ENCODE peak calls at places on chromosomes 2 and 18, in seven cellular contexts. One of them, this sample, is unnamed.

GRCh38 chr2:197092431-197092830 is 165.9 kb upstream of the PGAP1 start:
- DNase-seq in mammary epithelial cell: no peak
- DNase-seq in foreskin keratinocyte: no peak
- DNase-seq in HL-60: no peak
- DNase-seq in upper lobe of right lung: no peak
- DNase-seq in upper lobe of left lung: no peak
- DNase-seq in CD4-positive, alpha-beta T cell: no peak
- DNase-seq in this sample: no peak

GRCh38 chr18:24853076-24853475 is 392.6 kb downstream of the HRH4 start:
- DNase-seq in mammary epithelial cell: no peak
- DNase-seq in foreskin keratinocyte: no peak
- DNase-seq in HL-60: no peak
- DNase-seq in upper lobe of right lung: no peak
- DNase-seq in upper lobe of left lung: no peak
- DNase-seq in CD4-positive, alpha-beta T cell: no peak
- DNase-seq in this sample: no peak

GRCh38 chr2:24424387-24424786 is 64.1 kb upstream of the ITSN2 start:
- DNase-seq in mammary epithelial cell: no peak
- DNase-seq in foreskin keratinocyte: no peak
- DNase-seq in HL-60: no peak
- DNase-seq in upper lobe of right lung: no peak
- DNase-seq in upper lobe of left lung: no peak
- DNase-seq in CD4-positive, alpha-beta T cell: no peak
- DNase-seq in this sample: no peak

GRCh38 chr2:1644427-1644826 is 99.9 kb downstream of the PXDN start:
- DNase-seq in mammary epithelial cell: no peak
- DNase-seq in foreskin keratinocyte: no peak
- DNase-seq in HL-60: no peak
- DNase-seq in upper lobe of right lung: no peak
- DNase-seq in upper lobe of left lung: peak; percentile 18
- DNase-seq in CD4-positive, alpha-beta T cell: no peak
- DNase-seq in this sample: no peak

GRCh38 chr2:134739879-134740301 is 21.1 kb upstream of the TMEM163 start:
- DNase-seq in mammary epithelial cell: peak; percentile 66
- DNase-seq in foreskin keratinocyte: no peak
- DNase-seq in HL-60: no peak
- DNase-seq in upper lobe of right lung: no peak
- DNase-seq in upper lobe of left lung: peak; percentile 59
- DNase-seq in CD4-positive, alpha-beta T cell: no peak
- DNase-seq in this sample: no peak

GRCh38 chr2:208978966-208979365 is 444.9 kb upstream of the MAP2 start:
- DNase-seq in mammary epithelial cell: no peak
- DNase-seq in foreskin keratinocyte: no peak
- DNase-seq in HL-60: no peak
- DNase-seq in upper lobe of right lung: no peak
- DNase-seq in upper lobe of left lung: no peak
- DNase-seq in CD4-positive, alpha-beta T cell: no peak
- DNase-seq in this sample: no peak

GRCh38 chr18:7273301-7273911 is 42.5 kb downstream of the LRRC30 start:
- DNase-seq in mammary epithelial cell: peak; percentile 2
- DNase-seq in foreskin keratinocyte: no peak
- DNase-seq in HL-60: peak; percentile 33
- DNase-seq in upper lobe of right lung: peak; percentile 82
- DNase-seq in upper lobe of left lung: peak; percentile 71
- DNase-seq in CD4-positive, alpha-beta T cell: no peak
- DNase-seq in this sample: no peak

GRCh38 chr2:230657906-230658305 is 54.7 kb upstream of the CAB39 start:
- DNase-seq in mammary epithelial cell: no peak
- DNase-seq in foreskin keratinocyte: no peak
- DNase-seq in HL-60: no peak
- DNase-seq in upper lobe of right lung: no peak
- DNase-seq in upper lobe of left lung: no peak
- DNase-seq in CD4-positive, alpha-beta T cell: no peak
- DNase-seq in this sample: no peak

GRCh38 chr2:241412144-241412543 is 56.1 kb downstream of the FARP2 start:
- DNase-seq in mammary epithelial cell: no peak
- DNase-seq in foreskin keratinocyte: no peak
- DNase-seq in HL-60: no peak
- DNase-seq in upper lobe of right lung: no peak
- DNase-seq in upper lobe of left lung: no peak
- DNase-seq in CD4-positive, alpha-beta T cell: no peak
- DNase-seq in this sample: no peak

GRCh38 chr18:23113576-23113975 is 21.7 kb upstream of the CABLES1 start:
- DNase-seq in mammary epithelial cell: no peak
- DNase-seq in foreskin keratinocyte: no peak
- DNase-seq in HL-60: no peak
- DNase-seq in upper lobe of right lung: peak; percentile 26
- DNase-seq in upper lobe of left lung: no peak
- DNase-seq in CD4-positive, alpha-beta T cell: no peak
- DNase-seq in this sample: no peak

GRCh38 chr18:55100817-55101457 is 141.7 kb upstream of the CCDC68 start:
- DNase-seq in mammary epithelial cell: peak; percentile 73
- DNase-seq in foreskin keratinocyte: peak; percentile 57
- DNase-seq in HL-60: no peak
- DNase-seq in upper lobe of right lung: no peak
- DNase-seq in upper lobe of left lung: no peak
- DNase-seq in CD4-positive, alpha-beta T cell: no peak
- DNase-seq in this sample: no peak

GRCh38 chr2:143347303-143347702 is 218.1 kb downstream of the ARHGAP15 start:
- DNase-seq in mammary epithelial cell: no peak
- DNase-seq in foreskin keratinocyte: no peak
- DNase-seq in HL-60: no peak
- DNase-seq in upper lobe of right lung: no peak
- DNase-seq in upper lobe of left lung: no peak
- DNase-seq in CD4-positive, alpha-beta T cell: no peak
- DNase-seq in this sample: no peak

GRCh38 chr2:107354143-107354542 is 468.2 kb upstream of the ST6GAL2 start:
- DNase-seq in mammary epithelial cell: no peak
- DNase-seq in foreskin keratinocyte: no peak
- DNase-seq in HL-60: no peak
- DNase-seq in upper lobe of right lung: no peak
- DNase-seq in upper lobe of left lung: no peak
- DNase-seq in CD4-positive, alpha-beta T cell: no peak
- DNase-seq in this sample: no peak

GRCh38 chr2:9423922-9424272 is 443 bp downstream of the CPSF3 start:
- DNase-seq in mammary epithelial cell: no peak
- DNase-seq in foreskin keratinocyte: no peak
- DNase-seq in HL-60: peak; percentile 9
- DNase-seq in upper lobe of right lung: no peak
- DNase-seq in upper lobe of left lung: no peak
- DNase-seq in CD4-positive, alpha-beta T cell: peak; percentile 15
- DNase-seq in this sample: peak; percentile 24

GRCh38 chr2:222404126-222404891 is 20.0 kb upstream of the SGPP2 start:
- DNase-seq in mammary epithelial cell: no peak
- DNase-seq in foreskin keratinocyte: no peak
- DNase-seq in HL-60: peak; percentile 86
- DNase-seq in upper lobe of right lung: no peak
- DNase-seq in upper lobe of left lung: peak; percentile 69
- DNase-seq in CD4-positive, alpha-beta T cell: no peak
- DNase-seq in this sample: no peak

DNA sequence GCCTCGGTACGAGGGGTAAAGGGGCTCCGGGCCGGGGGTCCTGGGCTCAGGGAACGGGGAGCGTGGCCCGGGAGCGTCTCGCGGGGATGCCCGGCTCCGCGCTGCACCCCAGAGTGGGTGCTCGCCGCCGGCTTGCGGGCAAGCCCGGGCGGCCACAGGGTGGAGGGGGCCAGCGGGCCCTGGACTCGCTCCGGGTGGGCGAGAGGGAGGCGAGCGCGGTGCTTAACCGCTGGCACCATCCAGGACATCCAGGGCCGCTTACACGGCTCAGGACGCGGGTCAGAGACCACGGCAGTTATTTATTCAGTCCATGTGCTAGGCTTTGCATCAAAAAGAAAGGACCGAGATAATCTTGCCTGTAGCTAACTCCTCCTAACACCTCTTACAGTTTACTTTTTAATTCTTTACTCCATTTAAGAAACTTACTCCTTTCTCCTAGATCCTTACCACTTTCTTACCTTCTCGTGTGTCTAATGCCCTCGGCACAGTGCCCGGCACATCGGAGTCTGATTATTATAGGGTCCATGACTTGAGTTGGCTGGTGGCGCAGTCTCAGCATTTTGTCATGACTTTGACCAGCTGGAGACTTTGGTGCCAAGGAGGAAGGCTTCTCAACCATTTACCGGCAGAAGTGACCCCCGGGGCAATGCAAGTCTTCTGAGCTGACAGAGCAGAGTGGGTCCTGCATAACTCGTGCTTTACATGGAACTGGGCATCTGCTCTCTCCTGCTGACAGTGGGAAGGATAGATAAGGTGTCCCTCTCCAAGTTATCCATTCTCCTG is 427 bp downstream of the ANXA4 start:
- DNase-seq in mammary epithelial cell: peak; percentile 24
- DNase-seq in foreskin keratinocyte: no peak
- DNase-seq in HL-60: no peak
- DNase-seq in upper lobe of right lung: no peak
- DNase-seq in upper lobe of left lung: no peak
- DNase-seq in CD4-positive, alpha-beta T cell: no peak
- DNase-seq in this sample: no peak
- TF ChIP-seq CTCF in mammary epithelial cell: no peak
- TF ChIP-seq CTCF in foreskin keratinocyte: no peak
- TF ChIP-seq CTCF in HL-60: no peak
- TF ChIP-seq CTCF in upper lobe of right lung: no peak
- TF ChIP-seq CTCF in upper lobe of left lung: no peak
- TF ChIP-seq CTCF in CD4-positive, alpha-beta T cell: no peak
- TF ChIP-seq CTCF in this sample: no peak

GRCh38 chr2:180356676-180357075 is 349.6 kb upstream of the CWC22 start:
- DNase-seq in mammary epithelial cell: no peak
- DNase-seq in foreskin keratinocyte: no peak
- DNase-seq in HL-60: no peak
- DNase-seq in upper lobe of right lung: no peak
- DNase-seq in upper lobe of left lung: no peak
- DNase-seq in CD4-positive, alpha-beta T cell: no peak
- DNase-seq in this sample: no peak

GRCh38 chr2:180352620-180353019 is 345.5 kb upstream of the CWC22 start:
- DNase-seq in mammary epithelial cell: no peak
- DNase-seq in foreskin keratinocyte: no peak
- DNase-seq in HL-60: no peak
- DNase-seq in upper lobe of right lung: no peak
- DNase-seq in upper lobe of left lung: no peak
- DNase-seq in CD4-positive, alpha-beta T cell: no peak
- DNase-seq in this sample: no peak

GRCh38 chr2:180360283-180360618 is 353.2 kb upstream of the CWC22 start:
- DNase-seq in mammary epithelial cell: no peak
- DNase-seq in foreskin keratinocyte: no peak
- DNase-seq in HL-60: no peak
- DNase-seq in upper lobe of right lung: no peak
- DNase-seq in upper lobe of left lung: no peak
- DNase-seq in CD4-positive, alpha-beta T cell: no peak
- DNase-seq in this sample: no peak

GRCh38 chr2:180359522-180360282 is 352.6 kb upstream of the CWC22 start:
- DNase-seq in mammary epithelial cell: peak; percentile 90
- DNase-seq in foreskin keratinocyte: peak; percentile 27
- DNase-seq in HL-60: peak; percentile 11
- DNase-seq in upper lobe of right lung: no peak
- DNase-seq in upper lobe of left lung: no peak
- DNase-seq in CD4-positive, alpha-beta T cell: no peak
- DNase-seq in this sample: peak; percentile 17

GRCh38 chr2:180358458-180358857 is 351.4 kb upstream of the CWC22 start:
- DNase-seq in mammary epithelial cell: no peak
- DNase-seq in foreskin keratinocyte: no peak
- DNase-seq in HL-60: no peak
- DNase-seq in upper lobe of right lung: no peak
- DNase-seq in upper lobe of left lung: no peak
- DNase-seq in CD4-positive, alpha-beta T cell: no peak
- DNase-seq in this sample: no peak
- TF ChIP-seq CTCF in mammary epithelial cell: no peak
- TF ChIP-seq CTCF in foreskin keratinocyte: peak; percentile 16
- TF ChIP-seq CTCF in HL-60: no peak
- TF ChIP-seq CTCF in upper lobe of right lung: no peak
- TF ChIP-seq CTCF in upper lobe of left lung: no peak
- TF ChIP-seq CTCF in CD4-positive, alpha-beta T cell: no peak
- TF ChIP-seq CTCF in this sample: no peak

DNA sequence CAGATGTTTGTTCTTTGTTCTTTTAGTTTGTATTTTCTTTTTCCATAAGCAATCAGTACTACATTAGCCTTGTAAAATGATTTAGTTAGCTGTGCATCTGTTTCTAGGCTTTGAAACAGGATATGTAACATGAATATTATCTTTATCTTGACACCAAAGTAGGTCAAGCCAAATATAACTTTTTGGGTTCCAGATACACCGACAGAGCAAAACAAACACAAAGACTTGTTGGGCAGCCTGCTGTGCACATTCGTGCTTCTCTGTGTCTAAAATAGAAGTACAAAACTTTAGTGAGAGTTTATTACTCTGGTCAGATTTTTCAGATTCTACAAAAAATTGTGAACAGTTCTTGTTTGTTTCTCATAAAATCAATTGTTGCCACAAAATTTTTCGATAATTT is 1059.3 kb upstream of the GYPC start:
- DNase-seq in mammary epithelial cell: no peak
- DNase-seq in foreskin keratinocyte: no peak
- DNase-seq in HL-60: no peak
- DNase-seq in upper lobe of right lung: no peak
- DNase-seq in upper lobe of left lung: no peak
- DNase-seq in CD4-positive, alpha-beta T cell: no peak
- DNase-seq in this sample: no peak
- TF ChIP-seq CTCF in mammary epithelial cell: no peak
- TF ChIP-seq CTCF in foreskin keratinocyte: no peak
- TF ChIP-seq CTCF in HL-60: no peak
- TF ChIP-seq CTCF in upper lobe of right lung: no peak
- TF ChIP-seq CTCF in upper lobe of left lung: no peak
- TF ChIP-seq CTCF in CD4-positive, alpha-beta T cell: no peak
- TF ChIP-seq CTCF in this sample: no peak

GRCh38 chr18:46343456-46343855 is 239.3 kb downstream of the HAUS1 start:
- DNase-seq in mammary epithelial cell: no peak
- DNase-seq in foreskin keratinocyte: no peak
- DNase-seq in HL-60: no peak
- DNase-seq in upper lobe of right lung: peak; percentile 13
- DNase-seq in upper lobe of left lung: no peak
- DNase-seq in CD4-positive, alpha-beta T cell: no peak
- DNase-seq in this sample: no peak

GRCh38 chr18:46344416-46345180 is 240.4 kb downstream of the HAUS1 start:
- DNase-seq in mammary epithelial cell: no peak
- DNase-seq in foreskin keratinocyte: no peak
- DNase-seq in HL-60: no peak
- DNase-seq in upper lobe of right lung: peak; percentile 52
- DNase-seq in upper lobe of left lung: no peak
- DNase-seq in CD4-positive, alpha-beta T cell: no peak
- DNase-seq in this sample: no peak

GRCh38 chr18:46345181-46345465 is 240.9 kb downstream of the HAUS1 start:
- DNase-seq in mammary epithelial cell: no peak
- DNase-seq in foreskin keratinocyte: no peak
- DNase-seq in HL-60: no peak
- DNase-seq in upper lobe of right lung: no peak
- DNase-seq in upper lobe of left lung: no peak
- DNase-seq in CD4-positive, alpha-beta T cell: no peak
- DNase-seq in this sample: no peak

GRCh38 chr18:46341989-46342525 is 237.9 kb downstream of the HAUS1 start:
- DNase-seq in mammary epithelial cell: no peak
- DNase-seq in foreskin keratinocyte: no peak
- DNase-seq in HL-60: peak; percentile 92
- DNase-seq in upper lobe of right lung: peak; percentile 40
- DNase-seq in upper lobe of left lung: no peak
- DNase-seq in CD4-positive, alpha-beta T cell: no peak
- DNase-seq in this sample: no peak

DNA sequence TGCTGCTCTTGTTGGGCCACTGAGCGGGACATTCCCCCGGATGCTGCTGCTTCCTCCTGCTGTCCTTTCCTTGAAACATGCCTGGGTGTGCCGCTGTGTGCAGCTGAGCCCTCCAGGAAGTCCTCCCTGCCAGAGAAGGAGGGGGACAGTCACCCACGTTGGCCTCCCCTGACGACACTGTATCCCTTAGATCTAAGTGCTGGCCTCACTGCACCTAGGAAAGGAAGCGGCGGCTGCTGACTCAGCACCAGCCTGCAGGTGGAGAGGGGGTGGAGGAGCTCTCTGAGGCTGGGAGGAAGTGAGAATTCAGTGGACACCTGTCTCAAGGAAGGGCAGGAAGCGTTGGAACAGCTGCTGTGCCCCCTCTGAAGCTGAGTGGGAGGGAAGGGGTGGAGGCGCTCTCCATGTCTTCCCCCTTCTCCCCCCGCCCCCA is 239.8 kb downstream of the HAUS1 start:
- DNase-seq in mammary epithelial cell: peak; percentile 21
- DNase-seq in foreskin keratinocyte: no peak
- DNase-seq in HL-60: peak; percentile 70
- DNase-seq in upper lobe of right lung: peak; percentile 65
- DNase-seq in upper lobe of left lung: peak; percentile 59
- DNase-seq in CD4-positive, alpha-beta T cell: peak; percentile 23
- DNase-seq in this sample: peak; percentile 36
- TF ChIP-seq CTCF in mammary epithelial cell: no peak
- TF ChIP-seq CTCF in foreskin keratinocyte: no peak
- TF ChIP-seq CTCF in HL-60: no peak
- TF ChIP-seq CTCF in upper lobe of right lung: no peak
- TF ChIP-seq CTCF in upper lobe of left lung: no peak
- TF ChIP-seq CTCF in CD4-positive, alpha-beta T cell: no peak
- TF ChIP-seq CTCF in this sample: no peak

This sample was measured in natural killer cell.